ENCODE peak calls at places on chromosomes 12 and 14, in four cellular contexts. I is A549, J is K562, B is HepG2. A is an unnamed sample.

GRCh38 chr12:29273178-29273843 is 107.7 kb downstream of the ERGIC2 start:
- DNase-seq in B (no peak), J (no peak), I (no peak), A (no peak)

GRCh38 chr14:33126433-33126832 is 187.8 kb downstream of the NPAS3 start:
- DNase-seq in B (no peak), J (no peak), I (no peak), A (no peak)

GRCh38 chr12:14471497-14471896 is 96.2 kb downstream of the PLBD1 start:
- DNase-seq in I (no peak), J (no peak), B (no peak), A (no peak)

GRCh38 chr12:130705174-130705880 is 10.8 kb downstream of the RIMBP2 start:
- DNase-seq in J (no peak), I (no peak), B (no peak), A (no peak)

GRCh38 chr12:15590180-15590826 is 198.9 kb downstream of the EPS8 start:
- DNase-seq in I (peak), B (peak), J (peak), A (peak)

GRCh38 chr12:52057614-52057939 is 6.3 kb downstream of the NR4A1 start:
- DNase-seq in J (no peak), B (no peak), I (peak), A (no peak)

GRCh38 chr12:75366629-75367028 is 24.3 kb upstream of the GLIPR1L2 start:
- DNase-seq in I (no peak), B (no peak), J (no peak), A (no peak)

GRCh38 chr14:22434901-22435565 is 154.0 kb downstream of the DAD1 start:
- DNase-seq in I (no peak), J (no peak), B (no peak), A (no peak)

GRCh38 chr12:69417741-69418167 is 52.4 kb upstream of the FRS2 start:
- DNase-seq in I (no peak), B (peak), J (no peak), A (no peak)

GRCh38 chr12:105910030-105910429 is 228.7 kb downstream of the NUAK1 start:
- DNase-seq in I (no peak), J (no peak), B (no peak), A (no peak)

GRCh38 chr14:54782803-54783659 is 119.6 kb downstream of the GCH1 start:
- DNase-seq in I (peak), J (no peak), B (peak), A (no peak)

GRCh38 chr14:105313381-105314286 is 914 bp upstream of the PACS2 start:
- DNase-seq in J (peak), B (no peak), I (no peak), A (no peak)

GRCh38 chr12:46516933-46517578 is 144.5 kb upstream of the SLC38A2 start:
- DNase-seq in B (no peak), I (no peak), J (no peak), A (peak)

GRCh38 chr12:94262228-94263010 is 114.0 kb downstream of the PLXNC1 start:
- DNase-seq in B (no peak), J (peak), I (peak), A (no peak)

GRCh38 chr14:29262979-29263378 is 496.4 kb downstream of the FOXG1 start:
- DNase-seq in I (no peak), B (no peak), J (no peak), A (no peak)

GRCh38 chr12:64532734-64533351 is 77.5 kb upstream of the RASSF3 start:
- DNase-seq in B (no peak), J (no peak), I (no peak), A (no peak)

GRCh38 chr12:98446060-98446459 is 69.3 kb upstream of the TMPO start:
- DNase-seq in J (no peak), I (no peak), B (no peak), A (no peak)

GRCh38 chr12:78933014-78933413 is 68.4 kb downstream of the SYT1 start:
- DNase-seq in J (no peak), B (no peak), I (no peak), A (no peak)

GRCh38 chr12:65875635-65876034 is 51.4 kb downstream of the HMGA2 start:
- DNase-seq in J (no peak), B (no peak), I (no peak), A (no peak)
- TF ChIP-seq KDM1A in J (no peak), B (no peak), I (no peak), A (no peak)

DNA sequence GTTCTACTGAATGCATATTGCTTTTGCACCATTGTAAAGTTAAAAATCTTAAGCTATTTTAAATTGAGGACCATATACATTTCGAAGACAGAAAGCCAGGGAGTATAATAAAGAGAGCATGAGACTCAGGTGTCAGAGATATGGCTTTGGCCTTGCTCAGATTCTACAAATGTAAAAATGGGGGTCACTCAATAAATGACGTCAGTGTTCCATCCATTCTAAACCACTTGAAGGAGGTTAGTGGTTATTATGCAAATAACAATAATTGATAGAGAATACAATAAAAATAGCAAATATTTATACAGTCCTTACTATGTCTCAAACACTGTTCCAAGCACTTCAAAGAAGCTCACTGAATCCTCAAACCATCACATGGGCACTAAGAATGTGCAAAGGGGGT is 20.1 kb downstream of the RTN1 start:
- DNase-seq in J (no peak), I (no peak), B (no peak), A (no peak)
- TF ChIP-seq KDM1A in J (no peak), I (no peak), B (no peak), A (no peak)

DNA sequence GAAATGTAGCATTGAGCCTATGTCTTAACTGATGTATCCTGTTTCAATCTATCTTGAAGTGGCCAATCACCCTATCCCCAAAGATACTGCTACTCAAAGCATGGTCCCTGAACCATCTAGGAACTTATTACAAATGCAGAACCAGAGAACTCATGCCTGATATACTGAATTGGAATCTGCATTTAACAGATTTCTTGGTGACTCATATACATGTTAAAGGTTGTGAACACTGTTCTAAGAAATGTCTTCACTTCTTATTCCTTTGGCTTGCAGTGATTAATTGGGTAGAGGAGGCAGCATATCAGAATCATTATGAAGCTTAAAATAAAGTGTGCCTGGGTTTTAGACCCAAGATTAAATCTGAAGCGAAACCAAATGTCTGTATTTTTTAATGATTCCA is 795.6 kb downstream of the DIO2 start:
- DNase-seq in J (no peak), I (no peak), B (no peak), A (no peak)
- TF ChIP-seq KDM1A in J (no peak), I (no peak), B (no peak), A (no peak)

GRCh38 chr14:92586001-92586947 is 72.7 kb downstream of the RIN3 start:
- DNase-seq in I (no peak), J (no peak), B (no peak), A (peak)
- TF ChIP-seq KDM1A in I (no peak), J (no peak), B (no peak), A (no peak)

DNA sequence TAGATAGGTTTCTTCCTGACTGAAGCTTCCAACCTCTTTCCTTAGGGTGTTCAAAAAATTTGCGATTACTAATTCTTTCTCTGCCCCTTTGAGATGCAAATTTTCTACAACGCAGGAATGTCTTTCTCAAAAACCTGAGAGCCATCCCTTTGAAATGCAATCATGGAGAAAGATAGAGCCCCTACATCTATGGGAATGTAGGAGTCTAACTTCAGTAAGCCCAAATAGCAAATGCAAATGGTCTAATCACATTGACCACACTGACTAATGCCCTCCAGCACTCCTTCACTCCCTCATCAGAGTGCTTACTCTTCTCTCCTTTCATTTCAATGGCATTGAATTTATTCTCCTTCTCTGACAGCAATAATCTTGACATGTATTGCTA is 107.1 kb downstream of the SLC6A15 start:
- DNase-seq in I (no peak), B (no peak), J (no peak), A (no peak)
- TF ChIP-seq KDM1A in I (no peak), B (no peak), J (no peak), A (no peak)

DNA sequence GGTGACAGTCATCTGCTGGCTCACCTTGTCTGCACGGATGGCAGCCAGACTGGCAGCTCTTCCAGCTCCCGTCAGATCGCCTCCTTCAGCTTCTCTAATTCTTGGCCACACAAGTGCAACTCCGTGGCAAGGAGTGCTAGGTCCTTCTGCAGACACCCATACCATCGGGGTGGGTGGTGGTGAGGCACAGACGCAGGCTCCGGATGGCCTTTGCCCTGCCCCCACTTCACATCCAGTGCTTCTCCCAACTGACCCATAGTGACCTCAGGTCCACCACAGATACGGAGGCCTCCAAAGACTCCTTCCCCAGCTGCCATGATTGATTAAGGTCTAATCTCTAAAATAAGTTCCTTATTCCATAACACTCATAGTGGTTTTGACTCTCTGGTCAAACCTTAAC is 19.9 kb upstream of the CD27 start:
- DNase-seq in J (peak), I (no peak), B (no peak), A (no peak)
- TF ChIP-seq KDM1A in J (peak), I (no peak), B (no peak), A (no peak)

GRCh38 chr12:40446385-40446784 is 221.6 kb downstream of the LRRK2 start:
- DNase-seq in I (peak), J (peak), B (peak), A (no peak)
- TF ChIP-seq KDM1A in I (no peak), J (no peak), B (no peak), A (no peak)

GRCh38 chr14:99579077-99579836 is 24.8 kb downstream of the CCDC85C start:
- DNase-seq in J (no peak), I (peak), B (no peak), A (no peak)
- TF ChIP-seq KDM1A in J (no peak), I (no peak), B (no peak), A (no peak)

DNA sequence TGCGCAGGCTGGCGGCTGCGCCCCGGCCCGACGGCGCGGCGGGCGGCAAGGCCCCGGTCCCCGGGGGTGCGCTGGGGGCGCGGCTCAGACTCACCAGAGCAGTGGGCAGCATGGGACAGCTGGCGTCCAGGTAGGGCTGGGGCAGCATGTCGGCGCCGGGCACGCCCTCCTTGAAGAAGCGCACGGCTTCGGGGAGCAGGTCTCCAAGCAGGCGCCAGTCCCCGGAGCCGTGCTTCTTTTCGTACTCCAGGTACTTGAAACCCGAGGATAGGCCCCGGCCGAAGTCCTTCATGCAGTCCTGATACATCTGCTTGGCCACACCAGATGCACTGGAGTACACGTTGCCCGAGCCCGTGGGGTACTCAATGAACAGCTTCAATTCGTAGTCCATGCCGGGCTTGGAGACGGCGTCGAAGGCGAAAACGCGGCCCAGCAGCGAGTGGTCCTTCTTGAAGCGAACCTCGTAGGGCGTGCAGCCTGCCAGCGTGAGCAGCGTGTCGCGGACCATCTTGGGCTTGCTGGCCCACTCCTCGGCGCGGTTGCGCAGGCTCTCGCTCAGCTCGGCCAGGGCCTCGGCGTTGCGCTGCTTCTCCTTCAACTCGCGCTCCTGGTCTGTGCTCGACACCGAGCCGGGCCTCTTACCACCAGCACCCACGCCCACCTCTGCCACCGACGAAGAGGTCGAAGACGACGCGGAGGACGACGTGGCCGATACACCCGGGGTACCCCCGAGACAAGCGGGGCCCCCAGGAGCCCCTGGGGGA is 2.2 kb downstream of the IRF2BPL start:
- DNase-seq in I (peak), J (no peak), B (no peak), A (no peak)
- TF ChIP-seq KDM1A in I (no peak), J (no peak), B (no peak), A (no peak)

DNA sequence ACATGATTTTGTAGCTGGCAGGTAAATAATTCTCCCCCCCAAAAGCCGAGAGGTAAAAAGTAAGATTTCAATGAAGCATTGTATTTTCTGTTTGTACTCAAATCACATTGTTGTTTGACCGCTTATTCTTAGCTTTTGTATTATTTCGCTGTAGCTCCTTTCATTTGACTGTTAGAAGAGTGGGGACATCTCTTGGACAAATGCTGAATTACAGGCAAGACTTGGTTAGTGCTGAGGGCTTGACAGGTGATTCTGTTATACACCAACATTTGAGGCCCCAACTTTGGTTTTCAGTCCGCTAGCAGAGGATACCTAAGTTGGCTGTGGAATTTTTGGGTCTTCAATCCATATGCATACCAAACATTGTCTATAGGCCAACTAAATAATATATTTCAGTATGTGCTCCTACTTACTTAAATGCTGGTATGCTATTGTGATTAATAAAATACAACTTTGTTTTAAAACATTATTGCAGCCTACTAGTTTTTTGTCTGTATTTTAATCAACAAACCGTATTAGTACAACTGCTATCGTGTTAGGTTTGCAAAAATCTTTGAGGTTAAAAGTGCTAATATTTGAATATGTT is 102.2 kb downstream of the ERC1 start:
- DNase-seq in B (peak), J (peak), I (peak), A (no peak)
- TF ChIP-seq KDM1A in B (no peak), J (no peak), I (no peak), A (no peak)

A was measured in GM12878.